ENCODE peak calls at places on chromosomes 11 and 22, in five cellular contexts. One of them, this sample, is unnamed.

GRCh38 chr11:69212121-69213110 is 56.7 kb downstream of the SMIM38 start:
- DNase-seq in CD8-positive, alpha-beta T cell: no peak
- DNase-seq in neural progenitor cell: peak
- DNase-seq in brain microvascular endothelial cell: no peak
- DNase-seq in endodermal cell: peak
- DNase-seq in this sample: peak

GRCh38 chr11:74018331-74019005 is 9.6 kb upstream of the UCP3 start:
- DNase-seq in CD8-positive, alpha-beta T cell: no peak
- DNase-seq in neural progenitor cell: no peak
- DNase-seq in brain microvascular endothelial cell: peak
- DNase-seq in endodermal cell: no peak
- DNase-seq in this sample: no peak

GRCh38 chr22:50216161-50216683 is 15.4 kb downstream of the SELENOO start:
- DNase-seq in CD8-positive, alpha-beta T cell: no peak
- DNase-seq in neural progenitor cell: no peak
- DNase-seq in brain microvascular endothelial cell: no peak
- DNase-seq in endodermal cell: no peak
- DNase-seq in this sample: no peak

GRCh38 chr11:19777342-19778102 is 64.9 kb downstream of the NAV2 start:
- DNase-seq in CD8-positive, alpha-beta T cell: no peak
- DNase-seq in neural progenitor cell: peak
- DNase-seq in brain microvascular endothelial cell: peak
- DNase-seq in endodermal cell: peak
- DNase-seq in this sample: peak

GRCh38 chr22:49765091-49765771 is 62.4 kb downstream of the BRD1 start:
- DNase-seq in CD8-positive, alpha-beta T cell: peak
- DNase-seq in neural progenitor cell: no peak
- DNase-seq in brain microvascular endothelial cell: no peak
- DNase-seq in endodermal cell: peak
- DNase-seq in this sample: peak

GRCh38 chr11:84250834-84251613 is 964.9 kb upstream of the CCDC90B start:
- DNase-seq in CD8-positive, alpha-beta T cell: no peak
- DNase-seq in neural progenitor cell: no peak
- DNase-seq in brain microvascular endothelial cell: no peak
- DNase-seq in endodermal cell: no peak
- DNase-seq in this sample: no peak

GRCh38 chr11:3856856-3857553 is 1.5 kb downstream of the STIM1 start:
- DNase-seq in CD8-positive, alpha-beta T cell: no peak
- DNase-seq in neural progenitor cell: no peak
- DNase-seq in brain microvascular endothelial cell: no peak
- DNase-seq in endodermal cell: no peak
- DNase-seq in this sample: no peak

GRCh38 chr11:83818349-83818748 is 532.2 kb upstream of the CCDC90B start:
- DNase-seq in CD8-positive, alpha-beta T cell: no peak
- DNase-seq in neural progenitor cell: no peak
- DNase-seq in brain microvascular endothelial cell: peak
- DNase-seq in endodermal cell: no peak
- DNase-seq in this sample: no peak

GRCh38 chr11:91174734-91175133 is 951.9 kb upstream of the CHORDC1 start:
- DNase-seq in CD8-positive, alpha-beta T cell: no peak
- DNase-seq in neural progenitor cell: no peak
- DNase-seq in brain microvascular endothelial cell: no peak
- DNase-seq in endodermal cell: no peak
- DNase-seq in this sample: no peak

GRCh38 chr11:125404811-125405481 is 91.1 kb downstream of the FEZ1 start:
- DNase-seq in CD8-positive, alpha-beta T cell: peak
- DNase-seq in neural progenitor cell: peak
- DNase-seq in brain microvascular endothelial cell: peak
- DNase-seq in endodermal cell: peak
- DNase-seq in this sample: peak

GRCh38 chr11:32852142-32852541 is 22.4 kb downstream of the PRRG4 start:
- DNase-seq in CD8-positive, alpha-beta T cell: no peak
- DNase-seq in neural progenitor cell: no peak
- DNase-seq in brain microvascular endothelial cell: peak
- DNase-seq in endodermal cell: no peak
- DNase-seq in this sample: no peak

GRCh38 chr11:22792497-22792896 is 37.1 kb downstream of the SVIP start:
- DNase-seq in CD8-positive, alpha-beta T cell: no peak
- DNase-seq in neural progenitor cell: no peak
- DNase-seq in brain microvascular endothelial cell: peak
- DNase-seq in endodermal cell: no peak
- DNase-seq in this sample: no peak

GRCh38 chr11:57618438-57618837 is 21.0 kb downstream of the SERPING1 start:
- DNase-seq in CD8-positive, alpha-beta T cell: no peak
- DNase-seq in neural progenitor cell: no peak
- DNase-seq in brain microvascular endothelial cell: no peak
- DNase-seq in endodermal cell: no peak
- DNase-seq in this sample: no peak

GRCh38 chr11:8111636-8112035 is 30.6 kb downstream of the TUB start:
- DNase-seq in CD8-positive, alpha-beta T cell: no peak
- DNase-seq in neural progenitor cell: no peak
- DNase-seq in brain microvascular endothelial cell: no peak
- DNase-seq in endodermal cell: no peak
- DNase-seq in this sample: no peak

GRCh38 chr11:68970921-68971636 is 9.7 kb downstream of the MRGPRD start:
- DNase-seq in CD8-positive, alpha-beta T cell: no peak
- DNase-seq in neural progenitor cell: no peak
- DNase-seq in brain microvascular endothelial cell: no peak
- DNase-seq in endodermal cell: no peak
- DNase-seq in this sample: no peak

GRCh38 chr11:12219732-12220131 is 109.3 kb downstream of the MICAL2 start:
- DNase-seq in CD8-positive, alpha-beta T cell: no peak
- DNase-seq in neural progenitor cell: no peak
- DNase-seq in brain microvascular endothelial cell: peak
- DNase-seq in endodermal cell: no peak
- DNase-seq in this sample: no peak

GRCh38 chr11:119791701-119792151 is 62.7 kb upstream of the NECTIN1 start:
- DNase-seq in CD8-positive, alpha-beta T cell: no peak
- DNase-seq in neural progenitor cell: peak
- DNase-seq in brain microvascular endothelial cell: peak
- DNase-seq in endodermal cell: peak
- DNase-seq in this sample: peak

GRCh38 chr11:115566185-115566765 is 62.1 kb upstream of the CADM1 start:
- DNase-seq in CD8-positive, alpha-beta T cell: no peak
- DNase-seq in neural progenitor cell: no peak
- DNase-seq in brain microvascular endothelial cell: no peak
- DNase-seq in endodermal cell: no peak
- DNase-seq in this sample: no peak

GRCh38 chr11:69306821-69307220 is 12.9 kb downstream of the MYEOV start:
- DNase-seq in CD8-positive, alpha-beta T cell: no peak
- DNase-seq in neural progenitor cell: no peak
- DNase-seq in brain microvascular endothelial cell: no peak
- DNase-seq in endodermal cell: no peak
- DNase-seq in this sample: no peak

GRCh38 chr11:67022341-67022933 is 497 bp upstream of the SYT12 start:
- DNase-seq in CD8-positive, alpha-beta T cell: no peak
- DNase-seq in neural progenitor cell: no peak
- DNase-seq in brain microvascular endothelial cell: peak
- DNase-seq in endodermal cell: no peak
- DNase-seq in this sample: no peak